ENCODE peak calls at places on chromosome 6, in seven cellular contexts. S is AG09309, O is heart left ventricle, U is HCT116, X is body of pancreas, F is fibroblast of lung, P is prostate gland. J is an unnamed sample.

GRCh38 chr6:63272397-63272796 is 47.4 kb downstream of the LGSN start:
- DNase-seq in S (no peak), U (peak), F (peak), X (no peak), P (no peak), O (no peak), J (no peak)

GRCh38 chr6:42166444-42167141 is 6.6 kb upstream of the GUCA1A start:
- DNase-seq in P (peak), F (peak), U (peak), O (peak), X (peak), S (no peak), J (peak)

GRCh38 chr6:111306104-111306888 is 176.7 kb downstream of the REV3L start:
- DNase-seq in U (no peak), S (no peak), O (no peak), F (no peak), X (no peak), P (no peak), J (no peak)

GRCh38 chr6:13355969-13356368 is 27.6 kb upstream of the TBC1D7 start:
- DNase-seq in O (no peak), P (no peak), U (no peak), S (no peak), F (no peak), X (no peak), J (no peak)

GRCh38 chr6:130981409-130981808 is 81.6 kb downstream of the EPB41L2 start:
- DNase-seq in U (no peak), O (peak), S (no peak), X (no peak), F (peak), P (no peak), J (peak)

GRCh38 chr6:32637219-32637880 is at the start of gene HLA-DQA1:
- DNase-seq in S (no peak), F (no peak), U (no peak), O (peak), X (peak), P (no peak), J (no peak)

GRCh38 chr6:34523441-34524206 is 32.5 kb downstream of the SPDEF start:
- DNase-seq in X (no peak), F (no peak), P (no peak), O (no peak), S (no peak), U (no peak), J (no peak)

GRCh38 chr6:53725791-53726575 is 60.4 kb upstream of the KLHL31 start:
- DNase-seq in S (peak), X (peak), P (peak), U (no peak), O (peak), F (peak), J (peak)

DNA sequence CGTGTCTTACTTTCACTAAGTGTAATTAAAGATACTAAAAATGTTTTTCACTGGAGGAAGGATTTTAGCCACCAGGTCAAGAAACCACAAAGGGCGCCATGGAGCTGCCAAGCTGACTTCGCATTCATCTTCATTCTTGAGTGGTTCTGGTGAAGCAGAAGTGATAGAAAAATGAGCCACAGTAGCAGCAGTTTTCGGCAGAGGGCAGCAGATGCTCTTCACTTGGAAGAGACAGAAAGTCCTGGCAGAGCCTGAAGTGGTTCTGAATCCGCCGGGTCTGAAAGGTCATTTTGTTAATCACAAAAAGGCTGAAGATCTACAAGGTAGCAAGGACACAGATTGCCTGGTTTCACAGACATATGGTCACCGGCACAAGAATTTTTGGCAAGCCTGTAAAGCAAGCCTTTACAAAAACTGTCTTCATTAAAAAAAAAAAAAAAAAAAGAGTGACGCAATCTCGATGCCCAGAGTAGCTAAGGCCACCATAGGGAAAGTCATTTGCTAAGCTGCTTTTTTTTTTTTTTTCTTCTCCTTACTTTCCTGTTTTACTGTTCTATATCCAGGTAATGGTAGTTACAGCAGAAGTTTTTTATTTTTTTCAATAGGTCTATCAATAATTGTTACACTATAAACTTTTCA is 345.1 kb upstream of the AGPAT4 start:
- DNase-seq in P (no peak), U (peak), S (peak), O (no peak), X (peak), F (peak), J (no peak)
- TF ChIP-seq CTCF in P (no peak), U (peak), S (peak), O (peak), X (peak), F (peak), J (no peak)

GRCh38 chr6:39360378-39360777 is 37.9 kb upstream of the KCNK16 start:
- DNase-seq in U (no peak), F (no peak), O (no peak), S (no peak), X (no peak), P (no peak), J (no peak)

GRCh38 chr6:39362487-39362865 is 40.0 kb upstream of the KCNK16 start:
- DNase-seq in F (peak), S (no peak), P (no peak), U (no peak), O (no peak), X (no peak), J (no peak)

GRCh38 chr6:39363280-39363679 is 40.8 kb upstream of the KCNK16 start:
- DNase-seq in F (no peak), S (no peak), O (no peak), P (no peak), X (no peak), U (no peak), J (no peak)

GRCh38 chr6:39365281-39366074 is 43.0 kb upstream of the KCNK16 start:
- DNase-seq in S (no peak), P (no peak), O (no peak), F (peak), X (no peak), U (no peak), J (no peak)

DNA sequence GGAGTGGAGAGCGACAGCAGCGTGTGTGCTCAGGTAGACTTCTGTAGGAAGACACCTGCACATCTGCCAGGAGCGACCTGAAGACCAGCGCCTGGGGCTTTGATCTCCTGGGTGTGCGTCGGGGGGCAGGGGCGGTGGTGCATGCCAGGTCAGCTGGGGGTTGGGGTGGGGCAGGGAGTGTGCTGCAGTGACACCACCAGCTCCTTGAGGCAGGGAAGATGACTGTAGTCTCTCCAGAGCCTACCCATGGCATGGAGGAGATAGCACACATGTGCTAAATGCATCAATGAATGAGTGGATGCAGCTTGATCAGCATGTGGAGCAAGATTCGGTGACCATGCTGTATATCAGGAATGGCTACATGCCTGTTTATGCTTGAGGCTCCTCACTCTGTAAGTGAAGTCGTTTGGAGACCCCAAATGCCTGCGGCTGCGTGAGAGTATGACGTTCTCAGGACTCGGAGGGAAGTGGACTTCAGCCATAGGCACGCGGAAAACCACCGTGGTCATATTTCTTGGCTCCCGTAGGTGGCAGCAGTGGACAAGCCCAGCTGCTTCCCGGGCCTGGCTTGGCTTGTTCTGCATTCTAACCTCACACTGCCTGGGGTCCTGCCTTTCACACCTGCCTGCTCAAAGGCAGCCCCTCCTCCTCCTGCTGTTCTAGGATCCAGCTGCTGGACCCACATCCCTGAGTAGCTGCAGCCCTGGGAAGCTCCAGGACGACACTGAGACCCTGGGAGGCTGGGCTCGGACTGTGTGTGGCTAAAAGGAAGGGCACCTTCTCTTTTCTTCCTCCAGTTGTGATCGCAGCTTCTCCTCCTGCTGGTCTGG is 39.4 kb upstream of the KCNK16 start:
- DNase-seq in P (peak), O (peak), F (peak), S (peak), U (peak), X (peak), J (peak)
- TF ChIP-seq CTCF in P (peak), O (peak), F (peak), S (peak), U (peak), X (peak), J (peak)

GRCh38 chr6:56930846-56931245 is 24.1 kb upstream of the BEND6 start:
- DNase-seq in U (no peak), S (no peak), F (no peak), X (no peak), O (no peak), P (no peak), J (no peak)
- TF ChIP-seq CTCF in U (no peak), S (no peak), F (no peak), X (no peak), O (no peak), P (no peak), J (no peak)

DNA sequence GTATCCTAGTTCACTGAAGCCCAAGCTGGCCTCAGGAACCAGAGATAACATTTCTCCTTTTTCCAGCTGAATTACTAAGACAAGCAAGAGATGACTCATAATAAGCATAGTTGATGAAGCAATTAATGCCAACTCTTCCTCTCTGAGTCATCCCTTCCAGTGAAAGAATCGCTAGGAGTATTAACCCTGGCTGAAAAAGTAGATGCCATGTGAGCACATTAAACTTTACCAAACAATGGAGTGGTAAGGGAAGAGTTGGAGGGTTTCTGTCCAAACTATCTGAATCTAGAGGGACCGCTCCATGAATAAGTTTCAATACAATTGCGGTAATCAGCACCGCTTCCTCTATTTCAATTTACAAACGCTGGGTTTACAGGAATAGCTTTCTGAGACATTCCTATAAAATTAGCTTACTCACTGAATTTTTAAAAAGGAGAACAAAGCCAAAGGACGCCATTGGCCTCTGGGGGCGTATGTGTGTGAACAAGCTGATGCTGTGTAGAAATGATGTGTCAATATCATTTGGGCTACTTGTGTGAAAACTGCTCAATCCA is 48.3 kb downstream of the ATXN1 start:
- DNase-seq in O (peak), F (peak), X (peak), S (peak), U (peak), P (peak), J (peak)
- TF ChIP-seq CTCF in O (no peak), F (peak), X (peak), S (peak), U (peak), P (no peak), J (no peak)

GRCh38 chr6:161838306-161839035 is 564.6 kb upstream of the AGPAT4 start:
- DNase-seq in F (no peak), O (peak), U (no peak), S (no peak), P (no peak), X (no peak), J (no peak)

GRCh38 chr6:161837449-161837735 is 563.5 kb upstream of the AGPAT4 start:
- DNase-seq in F (no peak), P (no peak), O (no peak), X (no peak), S (no peak), U (no peak), J (no peak)

GRCh38 chr6:161835426-161836029 is 561.7 kb upstream of the AGPAT4 start:
- DNase-seq in F (peak), O (no peak), U (no peak), P (no peak), S (no peak), X (no peak), J (no peak)

GRCh38 chr6:161837854-161838253 is 564.0 kb upstream of the AGPAT4 start:
- DNase-seq in S (no peak), O (no peak), F (peak), P (no peak), X (no peak), U (no peak), J (no peak)

DNA sequence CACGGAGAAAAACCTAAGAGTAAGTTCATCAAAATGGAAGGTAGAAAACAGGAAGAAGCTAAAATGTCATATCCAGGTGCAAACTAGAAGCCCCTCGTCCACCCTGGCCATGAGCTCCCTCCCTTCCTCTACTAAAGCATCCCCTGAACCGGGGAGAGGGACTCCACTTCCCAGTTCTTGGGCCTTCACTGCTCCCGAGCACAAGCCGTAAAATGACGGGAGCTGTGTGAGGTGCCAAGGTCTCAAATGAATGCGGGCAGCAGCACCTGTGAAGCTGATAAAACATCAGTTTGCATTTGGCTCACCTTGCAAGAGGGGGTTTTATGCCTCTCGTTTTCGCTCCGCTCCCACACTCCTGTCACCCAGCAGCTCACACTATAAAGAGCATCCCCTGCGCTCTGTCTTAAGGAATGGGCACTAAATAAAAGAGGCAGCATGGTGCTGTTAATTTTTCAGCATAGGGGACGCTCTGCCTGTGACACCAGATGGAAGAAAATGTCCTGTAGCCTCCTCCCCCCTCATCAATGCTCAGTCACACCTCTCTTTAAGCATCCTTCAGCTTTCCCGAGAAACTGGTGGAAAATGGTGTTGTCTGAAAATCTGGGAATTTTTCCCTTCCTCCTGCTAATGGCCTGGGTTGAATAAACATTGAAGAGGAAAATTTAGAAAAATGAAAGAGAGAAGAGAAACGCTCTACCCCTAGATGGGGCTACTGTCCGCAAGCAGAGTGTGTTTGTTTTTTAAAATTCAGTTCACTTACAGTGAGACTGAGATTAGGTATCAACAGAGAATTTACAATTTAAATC is 563.0 kb upstream of the AGPAT4 start:
- DNase-seq in X (peak), S (no peak), U (peak), O (no peak), P (no peak), F (peak), J (no peak)
- TF ChIP-seq CTCF in X (peak), S (no peak), U (peak), O (no peak), P (no peak), F (peak), J (no peak)

GRCh38 chr6:126285871-126286270 is 54.0 kb upstream of the CENPW start:
- DNase-seq in X (no peak), S (no peak), O (no peak), F (no peak), U (no peak), P (no peak), J (no peak)
- TF ChIP-seq CTCF in X (no peak), S (no peak), O (no peak), F (no peak), U (no peak), P (no peak), J (no peak)

GRCh38 chr6:81861281-81861680 is 108.8 kb upstream of the TENT5A start:
- DNase-seq in F (no peak), U (no peak), O (no peak), S (no peak), X (no peak), P (no peak), J (no peak)
- TF ChIP-seq CTCF in F (no peak), U (no peak), O (no peak), S (no peak), X (no peak), P (no peak), J (no peak)

DNA sequence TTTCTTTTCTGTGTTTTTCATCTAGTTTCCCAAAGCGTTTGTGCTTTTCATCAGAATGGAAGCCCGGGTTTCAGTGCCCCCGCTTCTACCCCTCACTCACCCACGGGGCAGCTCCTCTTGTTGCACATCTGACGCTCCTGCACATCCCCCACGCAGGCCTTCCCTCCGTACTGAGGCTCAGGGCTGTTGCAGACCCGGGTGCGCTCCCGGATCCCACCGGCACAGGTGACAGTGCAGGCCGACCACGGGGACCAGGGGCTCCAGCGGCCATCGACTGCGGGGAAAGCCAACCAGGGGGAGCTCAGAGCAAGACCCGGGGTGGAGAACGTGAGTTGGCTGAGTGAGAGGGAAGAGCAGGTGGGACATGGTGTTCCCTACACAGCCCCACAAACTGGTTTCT is 19.0 kb downstream of the THBS2 start:
- DNase-seq in X (no peak), U (no peak), P (no peak), S (no peak), O (no peak), F (no peak), J (no peak)
- TF ChIP-seq CTCF in X (no peak), U (no peak), P (no peak), S (no peak), O (no peak), F (no peak), J (no peak)

GRCh38 chr6:1498491-1499113 is 109.2 kb downstream of the FOXF2 start:
- DNase-seq in O (no peak), F (peak), P (no peak), U (no peak), X (no peak), S (no peak), J (no peak)
- TF ChIP-seq CTCF in O (no peak), F (no peak), P (no peak), U (peak), X (no peak), S (no peak), J (no peak)

GRCh38 chr6:122565708-122566107 is 44.5 kb upstream of the PKIB start:
- DNase-seq in O (no peak), U (no peak), S (no peak), F (no peak), P (no peak), X (no peak), J (no peak)
- TF ChIP-seq CTCF in O (no peak), U (no peak), S (no peak), F (no peak), P (no peak), X (no peak), J (no peak)